ENCODE peak calls at places on chromosomes 13 and 19, in seven cellular contexts. One of them, this sample, is unnamed.

GRCh38 chr19:8194528-8195275 is 14.5 kb upstream of the CERS4 start:
- DNase-seq in coronary artery: no peak
- DNase-seq in AG04449: no peak
- DNase-seq in endodermal cell: peak
- DNase-seq in effector memory CD4-positive, alpha-beta T cell: peak
- DNase-seq in AG04450: no peak
- DNase-seq in lower lobe of right lung: peak
- DNase-seq in this sample: no peak

GRCh38 chr19:14073232-14073924 is 792 bp downstream of the MISP3 start:
- DNase-seq in effector memory CD4-positive, alpha-beta T cell: peak
- DNase-seq in AG04450: no peak
- DNase-seq in coronary artery: no peak
- DNase-seq in lower lobe of right lung: peak
- DNase-seq in endodermal cell: peak
- DNase-seq in AG04449: no peak
- DNase-seq in this sample: no peak

GRCh38 chr19:4676955-4677731 is 7.0 kb upstream of the MYDGF start:
- DNase-seq in effector memory CD4-positive, alpha-beta T cell: no peak
- DNase-seq in AG04450: no peak
- DNase-seq in lower lobe of right lung: peak
- DNase-seq in AG04449: no peak
- DNase-seq in endodermal cell: peak
- DNase-seq in coronary artery: no peak
- DNase-seq in this sample: no peak

GRCh38 chr19:12788682-12789097 is 2.6 kb upstream of the JUNB start:
- DNase-seq in AG04449: no peak
- DNase-seq in lower lobe of right lung: peak
- DNase-seq in AG04450: no peak
- DNase-seq in effector memory CD4-positive, alpha-beta T cell: peak
- DNase-seq in coronary artery: peak
- DNase-seq in endodermal cell: peak
- DNase-seq in this sample: no peak

GRCh38 chr13:101915333-101915732 is 462.9 kb downstream of the ITGBL1 start:
- DNase-seq in AG04449: no peak
- DNase-seq in endodermal cell: no peak
- DNase-seq in coronary artery: no peak
- DNase-seq in effector memory CD4-positive, alpha-beta T cell: no peak
- DNase-seq in lower lobe of right lung: no peak
- DNase-seq in AG04450: no peak
- DNase-seq in this sample: no peak

GRCh38 chr13:111058796-111059506 is 56.2 kb upstream of the ARHGEF7 start:
- DNase-seq in lower lobe of right lung: no peak
- DNase-seq in AG04450: no peak
- DNase-seq in effector memory CD4-positive, alpha-beta T cell: no peak
- DNase-seq in AG04449: no peak
- DNase-seq in endodermal cell: no peak
- DNase-seq in coronary artery: no peak
- DNase-seq in this sample: no peak

GRCh38 chr19:6765738-6766356 is 1.4 kb downstream of the SH2D3A start:
- DNase-seq in lower lobe of right lung: peak
- DNase-seq in AG04450: no peak
- DNase-seq in coronary artery: no peak
- DNase-seq in endodermal cell: peak
- DNase-seq in AG04449: no peak
- DNase-seq in effector memory CD4-positive, alpha-beta T cell: peak
- DNase-seq in this sample: no peak

GRCh38 chr19:41932259-41933130 is 4.2 kb upstream of the ERFL start:
- DNase-seq in coronary artery: no peak
- DNase-seq in AG04450: no peak
- DNase-seq in effector memory CD4-positive, alpha-beta T cell: no peak
- DNase-seq in AG04449: no peak
- DNase-seq in endodermal cell: peak
- DNase-seq in lower lobe of right lung: no peak
- DNase-seq in this sample: no peak

GRCh38 chr13:97125051-97125809 is 96.9 kb upstream of the MBNL2 start:
- DNase-seq in effector memory CD4-positive, alpha-beta T cell: no peak
- DNase-seq in AG04450: no peak
- DNase-seq in AG04449: no peak
- DNase-seq in endodermal cell: no peak
- DNase-seq in coronary artery: no peak
- DNase-seq in lower lobe of right lung: no peak
- DNase-seq in this sample: peak

GRCh38 chr13:32829676-32830091 is 186.5 kb upstream of the KL start:
- DNase-seq in coronary artery: no peak
- DNase-seq in endodermal cell: peak
- DNase-seq in lower lobe of right lung: no peak
- DNase-seq in AG04450: no peak
- DNase-seq in AG04449: no peak
- DNase-seq in effector memory CD4-positive, alpha-beta T cell: no peak
- DNase-seq in this sample: no peak

GRCh38 chr13:42597505-42597904 is 23.6 kb downstream of the TNFSF11 start:
- DNase-seq in AG04450: no peak
- DNase-seq in effector memory CD4-positive, alpha-beta T cell: no peak
- DNase-seq in lower lobe of right lung: no peak
- DNase-seq in coronary artery: no peak
- DNase-seq in AG04449: no peak
- DNase-seq in endodermal cell: no peak
- DNase-seq in this sample: no peak

GRCh38 chr13:30681489-30682242 is 53.7 kb upstream of the ALOX5AP start:
- DNase-seq in coronary artery: no peak
- DNase-seq in AG04449: peak
- DNase-seq in effector memory CD4-positive, alpha-beta T cell: no peak
- DNase-seq in lower lobe of right lung: no peak
- DNase-seq in AG04450: peak
- DNase-seq in endodermal cell: no peak
- DNase-seq in this sample: peak

GRCh38 chr13:23966691-23967615 is 69.7 kb upstream of the C1QTNF9B start:
- DNase-seq in coronary artery: no peak
- DNase-seq in AG04449: no peak
- DNase-seq in AG04450: no peak
- DNase-seq in endodermal cell: no peak
- DNase-seq in effector memory CD4-positive, alpha-beta T cell: no peak
- DNase-seq in lower lobe of right lung: no peak
- DNase-seq in this sample: no peak

GRCh38 chr19:3785464-3785937 is 680 bp downstream of the MATK start:
- DNase-seq in AG04450: no peak
- DNase-seq in coronary artery: no peak
- DNase-seq in AG04449: no peak
- DNase-seq in endodermal cell: peak
- DNase-seq in effector memory CD4-positive, alpha-beta T cell: no peak
- DNase-seq in lower lobe of right lung: no peak
- DNase-seq in this sample: no peak

GRCh38 chr19:36719687-36720556 is 32.5 kb downstream of the ZNF567 start:
- DNase-seq in effector memory CD4-positive, alpha-beta T cell: no peak
- DNase-seq in AG04450: no peak
- DNase-seq in endodermal cell: no peak
- DNase-seq in coronary artery: no peak
- DNase-seq in lower lobe of right lung: no peak
- DNase-seq in AG04449: no peak
- DNase-seq in this sample: no peak

GRCh38 chr19:14381689-14382474 is 638 bp downstream of the ADGRE5 start:
- DNase-seq in AG04449: no peak
- DNase-seq in coronary artery: no peak
- DNase-seq in AG04450: no peak
- DNase-seq in effector memory CD4-positive, alpha-beta T cell: peak
- DNase-seq in lower lobe of right lung: peak
- DNase-seq in endodermal cell: no peak
- DNase-seq in this sample: no peak

GRCh38 chr13:94369862-94370491 is 109.5 kb downstream of the DCT start:
- DNase-seq in lower lobe of right lung: no peak
- DNase-seq in effector memory CD4-positive, alpha-beta T cell: no peak
- DNase-seq in endodermal cell: no peak
- DNase-seq in AG04449: no peak
- DNase-seq in coronary artery: no peak
- DNase-seq in AG04450: peak
- DNase-seq in this sample: no peak

GRCh38 chr13:78024996-78025395 is 106.4 kb upstream of the EDNRB start:
- DNase-seq in coronary artery: no peak
- DNase-seq in effector memory CD4-positive, alpha-beta T cell: no peak
- DNase-seq in AG04449: no peak
- DNase-seq in endodermal cell: no peak
- DNase-seq in lower lobe of right lung: no peak
- DNase-seq in AG04450: no peak
- DNase-seq in this sample: no peak

GRCh38 chr19:46179076-46179740 is 31.2 kb downstream of the IGFL2 start:
- DNase-seq in coronary artery: no peak
- DNase-seq in endodermal cell: peak
- DNase-seq in AG04450: no peak
- DNase-seq in effector memory CD4-positive, alpha-beta T cell: no peak
- DNase-seq in AG04449: no peak
- DNase-seq in lower lobe of right lung: no peak
- DNase-seq in this sample: no peak
- H3K4me3 ChIP-seq in coronary artery: no peak
- H3K4me3 ChIP-seq in endodermal cell: no peak
- H3K4me3 ChIP-seq in AG04450: no peak
- H3K4me3 ChIP-seq in effector memory CD4-positive, alpha-beta T cell: no peak
- H3K4me3 ChIP-seq in AG04449: no peak
- H3K4me3 ChIP-seq in lower lobe of right lung: no peak
- H3K4me3 ChIP-seq in this sample: no peak

GRCh38 chr13:46659413-46660065 is 106.6 kb downstream of the LRCH1 start:
- DNase-seq in AG04449: no peak
- DNase-seq in endodermal cell: no peak
- DNase-seq in coronary artery: no peak
- DNase-seq in effector memory CD4-positive, alpha-beta T cell: no peak
- DNase-seq in AG04450: no peak
- DNase-seq in lower lobe of right lung: no peak
- DNase-seq in this sample: no peak

GRCh38 chr13:46656786-46657185 is 103.8 kb downstream of the LRCH1 start:
- DNase-seq in effector memory CD4-positive, alpha-beta T cell: no peak
- DNase-seq in AG04450: no peak
- DNase-seq in AG04449: no peak
- DNase-seq in endodermal cell: no peak
- DNase-seq in lower lobe of right lung: no peak
- DNase-seq in coronary artery: no peak
- DNase-seq in this sample: no peak

GRCh38 chr13:46654956-46655726 is 102.2 kb downstream of the LRCH1 start:
- DNase-seq in lower lobe of right lung: no peak
- DNase-seq in AG04449: no peak
- DNase-seq in endodermal cell: no peak
- DNase-seq in coronary artery: no peak
- DNase-seq in AG04450: no peak
- DNase-seq in effector memory CD4-positive, alpha-beta T cell: no peak
- DNase-seq in this sample: no peak

GRCh38 chr13:46660408-46660807 is 107.4 kb downstream of the LRCH1 start:
- DNase-seq in endodermal cell: no peak
- DNase-seq in lower lobe of right lung: no peak
- DNase-seq in effector memory CD4-positive, alpha-beta T cell: no peak
- DNase-seq in AG04450: no peak
- DNase-seq in AG04449: no peak
- DNase-seq in coronary artery: no peak
- DNase-seq in this sample: no peak

DNA sequence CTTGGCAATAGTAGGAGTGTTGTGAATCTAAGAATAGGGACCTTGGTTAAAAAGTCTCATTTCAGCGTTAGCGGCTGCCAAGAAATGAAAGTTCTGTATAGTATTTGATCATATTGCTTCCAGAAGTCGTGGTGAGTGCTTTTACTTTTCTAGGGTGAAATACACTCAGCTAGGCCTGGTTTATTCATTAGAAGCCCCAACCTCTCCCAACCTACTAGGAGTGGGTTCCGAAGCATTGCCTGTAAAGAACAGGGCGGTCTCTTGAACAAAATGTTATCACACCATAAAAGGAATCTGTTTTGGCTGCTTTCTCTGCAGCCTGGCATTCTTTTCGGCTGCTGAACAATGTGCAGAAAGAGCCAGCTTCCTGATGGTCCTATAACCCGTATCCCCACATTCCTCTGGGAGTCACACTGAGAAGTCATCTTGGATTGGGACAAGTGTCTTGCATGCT is 102.8 kb downstream of the LRCH1 start:
- DNase-seq in AG04450: no peak
- DNase-seq in lower lobe of right lung: no peak
- DNase-seq in effector memory CD4-positive, alpha-beta T cell: no peak
- DNase-seq in endodermal cell: no peak
- DNase-seq in AG04449: no peak
- DNase-seq in coronary artery: no peak
- DNase-seq in this sample: no peak
- H3K4me3 ChIP-seq in AG04450: no peak
- H3K4me3 ChIP-seq in lower lobe of right lung: no peak
- H3K4me3 ChIP-seq in effector memory CD4-positive, alpha-beta T cell: no peak
- H3K4me3 ChIP-seq in endodermal cell: no peak
- H3K4me3 ChIP-seq in AG04449: no peak
- H3K4me3 ChIP-seq in coronary artery: peak
- H3K4me3 ChIP-seq in this sample: no peak

GRCh38 chr13:43749503-43749902 is 37.3 kb downstream of the ENOX1 start:
- DNase-seq in coronary artery: no peak
- DNase-seq in lower lobe of right lung: no peak
- DNase-seq in AG04450: no peak
- DNase-seq in effector memory CD4-positive, alpha-beta T cell: no peak
- DNase-seq in AG04449: no peak
- DNase-seq in endodermal cell: no peak
- DNase-seq in this sample: no peak
- H3K4me3 ChIP-seq in coronary artery: no peak
- H3K4me3 ChIP-seq in lower lobe of right lung: no peak
- H3K4me3 ChIP-seq in AG04450: no peak
- H3K4me3 ChIP-seq in effector memory CD4-positive, alpha-beta T cell: no peak
- H3K4me3 ChIP-seq in AG04449: no peak
- H3K4me3 ChIP-seq in endodermal cell: no peak
- H3K4me3 ChIP-seq in this sample: no peak

GRCh38 chr13:27168870-27169525 is 2.6 kb downstream of the USP12 start:
- DNase-seq in AG04449: no peak
- DNase-seq in coronary artery: no peak
- DNase-seq in endodermal cell: no peak
- DNase-seq in lower lobe of right lung: no peak
- DNase-seq in AG04450: no peak
- DNase-seq in effector memory CD4-positive, alpha-beta T cell: no peak
- DNase-seq in this sample: no peak
- H3K4me3 ChIP-seq in AG04449: no peak
- H3K4me3 ChIP-seq in coronary artery: peak
- H3K4me3 ChIP-seq in endodermal cell: no peak
- H3K4me3 ChIP-seq in lower lobe of right lung: peak
- H3K4me3 ChIP-seq in AG04450: peak
- H3K4me3 ChIP-seq in effector memory CD4-positive, alpha-beta T cell: no peak
- H3K4me3 ChIP-seq in this sample: no peak

GRCh38 chr19:1513492-1514294 is 874 bp upstream of the ADAMTSL5 start:
- DNase-seq in effector memory CD4-positive, alpha-beta T cell: peak
- DNase-seq in AG04450: no peak
- DNase-seq in coronary artery: no peak
- DNase-seq in endodermal cell: peak
- DNase-seq in lower lobe of right lung: peak
- DNase-seq in AG04449: no peak
- DNase-seq in this sample: no peak
- H3K4me3 ChIP-seq in effector memory CD4-positive, alpha-beta T cell: peak
- H3K4me3 ChIP-seq in AG04450: peak
- H3K4me3 ChIP-seq in coronary artery: peak
- H3K4me3 ChIP-seq in endodermal cell: peak
- H3K4me3 ChIP-seq in lower lobe of right lung: peak
- H3K4me3 ChIP-seq in AG04449: peak
- H3K4me3 ChIP-seq in this sample: peak

DNA sequence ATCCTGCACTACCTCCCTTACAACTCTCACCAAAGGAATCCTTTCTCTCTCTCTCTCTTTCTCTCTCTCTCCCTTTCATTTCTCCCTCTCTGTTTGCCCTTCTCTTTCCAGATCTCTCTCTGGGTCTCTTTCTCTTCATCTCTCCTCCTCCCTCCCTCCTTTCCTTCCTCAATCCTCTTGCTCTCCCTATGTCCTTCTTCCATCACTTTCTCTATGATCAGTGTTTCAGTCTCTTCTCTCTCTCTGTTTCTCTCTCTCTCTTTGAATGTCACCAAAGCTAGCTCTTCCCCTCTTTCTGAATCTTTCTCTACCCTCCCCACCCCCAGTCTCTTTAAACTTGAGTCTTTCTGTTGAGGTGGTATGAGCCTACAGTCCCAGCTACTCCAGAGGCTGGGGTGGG is 19.8 kb upstream of the KLK4 start:
- DNase-seq in effector memory CD4-positive, alpha-beta T cell: no peak
- DNase-seq in AG04449: no peak
- DNase-seq in lower lobe of right lung: no peak
- DNase-seq in endodermal cell: no peak
- DNase-seq in AG04450: no peak
- DNase-seq in coronary artery: no peak
- DNase-seq in this sample: no peak
- H3K4me3 ChIP-seq in effector memory CD4-positive, alpha-beta T cell: no peak
- H3K4me3 ChIP-seq in AG04449: no peak
- H3K4me3 ChIP-seq in lower lobe of right lung: no peak
- H3K4me3 ChIP-seq in endodermal cell: no peak
- H3K4me3 ChIP-seq in AG04450: no peak
- H3K4me3 ChIP-seq in coronary artery: no peak
- H3K4me3 ChIP-seq in this sample: no peak